ENCODE peak calls at places on chromosomes 11 and 22, in five cellular contexts. E is H1, M is DND-41, B is GM23248, I is HepG2. R is an unnamed sample.

GRCh38 chr22:46564084-46564714 is 26.8 kb upstream of the CELSR1 start:
- DNase-seq in E (no peak), M (no peak), B (no peak), I (no peak), R (no peak)

GRCh38 chr11:3735827-3736226 is 61.5 kb downstream of the NUP98 start:
- DNase-seq in E (no peak), M (no peak), B (peak; percentile 23), I (no peak), R (no peak)

GRCh38 chr22:44395116-44396005 is 82.6 kb upstream of the SHISAL1 start:
- DNase-seq in E (no peak), M (no peak), B (no peak), I (no peak), R (no peak)

GRCh38 chr11:131889760-131890620 is 519.6 kb downstream of the NTM start:
- DNase-seq in E (no peak), M (no peak), B (peak; percentile 19), I (no peak), R (no peak)

GRCh38 chr11:121459413-121460041 is 6.8 kb upstream of the SORL1-AS1 start:
- DNase-seq in E (no peak), M (no peak), B (no peak), I (peak; percentile 97), R (no peak)

GRCh38 chr22:44261861-44262595 is 50.7 kb downstream of the SHISAL1 start:
- DNase-seq in E (no peak), M (no peak), B (no peak), I (no peak), R (no peak)

GRCh38 chr22:49768077-49768476 is 59.6 kb downstream of the BRD1 start:
- DNase-seq in E (no peak), M (no peak), B (no peak), I (no peak), R (no peak)

GRCh38 chr22:32308934-32309333 is 48.7 kb upstream of the RFPL3 start:
- DNase-seq in E (no peak), M (no peak), B (no peak), I (no peak), R (no peak)

GRCh38 chr11:10637629-10638028 is 55.9 kb downstream of the IRAG1 start:
- DNase-seq in E (no peak), M (no peak), B (no peak), I (no peak), R (no peak)

GRCh38 chr11:65036931-65037330 is 4.1 kb upstream of the SAC3D1 start:
- DNase-seq in E (no peak), M (no peak), B (no peak), I (no peak), R (no peak)

GRCh38 chr11:117535870-117536411 is 208.3 kb downstream of the CEP164 start:
- DNase-seq in E (no peak), M (no peak), B (no peak), I (no peak), R (no peak)

GRCh38 chr11:27991731-27992130 is 116.2 kb downstream of the KIF18A start:
- DNase-seq in E (no peak), M (no peak), B (peak; percentile 39), I (peak; percentile 33), R (no peak)

GRCh38 chr22:48507595-48508350 is 1319.9 kb downstream of the BRD1 start:
- DNase-seq in E (no peak), M (no peak), B (no peak), I (peak; percentile 10), R (no peak)

GRCh38 chr22:37805878-37806277 is 1.9 kb upstream of the GCAT start:
- DNase-seq in E (no peak), M (no peak), B (peak; percentile 38), I (no peak), R (no peak)

GRCh38 chr11:49995559-49995958 is 13.2 kb upstream of the OR4C12 start:
- DNase-seq in E (no peak), M (peak; percentile 55), B (peak; percentile 86), I (peak; percentile 73), R (peak; percentile 94)

GRCh38 chr11:114668109-114668508 is 10.2 kb upstream of the NXPE2 start:
- DNase-seq in E (no peak), M (no peak), B (no peak), I (no peak), R (no peak)

GRCh38 chr22:29341056-29341848 is 25.8 kb upstream of the RASL10A start:
- DNase-seq in E (no peak), M (no peak), B (no peak), I (no peak), R (no peak)

GRCh38 chr22:48741540-48741939 is 1086.1 kb downstream of the BRD1 start:
- DNase-seq in E (no peak), M (no peak), B (no peak), I (no peak), R (no peak)

GRCh38 chr11:92432515-92432914 is 207.9 kb downstream of the FAT3 start:
- DNase-seq in E (no peak), M (no peak), B (no peak), I (no peak), R (no peak)

GRCh38 chr11:128039140-128040021 is 548.0 kb downstream of the ETS1 start:
- DNase-seq in E (no peak), M (peak; percentile 94), B (peak; percentile 98), I (no peak), R (no peak)

GRCh38 chr22:41288245-41288946 is 2.4 kb upstream of the RANGAP1 start:
- DNase-seq in E (no peak), M (no peak), B (peak; percentile 82), I (peak; percentile 92), R (no peak)

GRCh38 chr11:17988465-17988864 is 24.4 kb downstream of the SERGEF start:
- DNase-seq in E (no peak), M (no peak), B (no peak), I (no peak), R (no peak)

GRCh38 chr11:121592708-121593107 is 139.9 kb upstream of the SORL1-AS1 start:
- DNase-seq in E (no peak), M (no peak), B (peak; percentile 20), I (no peak), R (no peak)

GRCh38 chr11:94776351-94777321 is 8.5 kb downstream of the AMOTL1 start:
- DNase-seq in E (no peak), M (no peak), B (peak; percentile 83), I (no peak), R (no peak)

GRCh38 chr22:37054078-37054440 is 2.5 kb downstream of the KCTD17 start:
- DNase-seq in E (no peak), M (no peak), B (no peak), I (no peak), R (no peak)

GRCh38 chr11:12100429-12100828 is 10.0 kb upstream of the MICAL2 start:
- DNase-seq in E (no peak), M (no peak), B (no peak), I (no peak), R (no peak)
- H3K4me2 ChIP-seq in E (no peak overlapping the region), M (no peak overlapping the region), B (no peak overlapping the region), I (no peak overlapping the region), R (no peak overlapping the region)

DNA sequence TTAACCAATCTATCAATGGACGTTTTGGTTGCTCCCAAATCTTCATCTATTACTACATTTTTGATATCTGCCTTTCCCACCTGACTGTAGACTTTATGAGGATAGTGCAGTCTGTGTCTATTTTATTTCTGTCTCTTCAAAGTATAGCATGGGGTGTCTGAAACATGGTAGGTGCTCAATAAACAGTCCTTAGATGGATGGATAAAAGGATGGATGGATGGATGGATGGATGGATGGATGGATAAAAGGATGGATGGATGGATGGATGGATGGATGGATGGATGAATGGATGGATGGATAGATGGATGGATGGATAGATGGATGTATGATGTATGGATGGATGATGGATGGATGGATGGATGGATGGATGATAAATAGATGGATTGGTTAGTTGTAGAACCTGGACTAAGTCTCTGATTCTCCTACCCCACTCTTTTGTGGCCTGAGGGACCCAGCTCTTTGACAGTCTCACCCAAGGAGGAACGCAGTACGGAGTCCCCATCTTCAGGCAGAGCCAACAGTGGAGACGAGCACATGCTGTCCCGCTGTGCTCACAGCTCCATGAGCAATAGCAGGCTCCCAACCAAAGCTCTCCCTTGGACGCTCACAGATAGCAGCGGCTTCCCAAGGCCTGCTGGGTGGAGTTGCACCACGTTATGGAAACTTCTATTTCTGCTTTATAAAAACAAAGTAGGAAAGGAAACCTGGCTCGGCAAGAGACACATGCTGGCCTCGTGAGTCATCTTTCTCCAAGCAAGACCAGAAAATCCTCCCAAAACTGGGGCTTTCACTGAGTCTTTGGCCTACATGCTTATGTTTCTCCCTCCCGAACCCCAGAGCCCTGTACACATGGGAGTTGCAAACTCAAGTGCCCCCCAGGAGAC is 448.0 kb downstream of the MIAT start:
- DNase-seq in E (no peak), M (no peak), B (peak; percentile 97), I (no peak), R (no peak)
- H3K4me2 ChIP-seq in E (no peak overlapping the region), M (no peak overlapping the region), B (peak overlapping the region; percentile 17), I (no peak overlapping the region), R (no peak overlapping the region)

DNA sequence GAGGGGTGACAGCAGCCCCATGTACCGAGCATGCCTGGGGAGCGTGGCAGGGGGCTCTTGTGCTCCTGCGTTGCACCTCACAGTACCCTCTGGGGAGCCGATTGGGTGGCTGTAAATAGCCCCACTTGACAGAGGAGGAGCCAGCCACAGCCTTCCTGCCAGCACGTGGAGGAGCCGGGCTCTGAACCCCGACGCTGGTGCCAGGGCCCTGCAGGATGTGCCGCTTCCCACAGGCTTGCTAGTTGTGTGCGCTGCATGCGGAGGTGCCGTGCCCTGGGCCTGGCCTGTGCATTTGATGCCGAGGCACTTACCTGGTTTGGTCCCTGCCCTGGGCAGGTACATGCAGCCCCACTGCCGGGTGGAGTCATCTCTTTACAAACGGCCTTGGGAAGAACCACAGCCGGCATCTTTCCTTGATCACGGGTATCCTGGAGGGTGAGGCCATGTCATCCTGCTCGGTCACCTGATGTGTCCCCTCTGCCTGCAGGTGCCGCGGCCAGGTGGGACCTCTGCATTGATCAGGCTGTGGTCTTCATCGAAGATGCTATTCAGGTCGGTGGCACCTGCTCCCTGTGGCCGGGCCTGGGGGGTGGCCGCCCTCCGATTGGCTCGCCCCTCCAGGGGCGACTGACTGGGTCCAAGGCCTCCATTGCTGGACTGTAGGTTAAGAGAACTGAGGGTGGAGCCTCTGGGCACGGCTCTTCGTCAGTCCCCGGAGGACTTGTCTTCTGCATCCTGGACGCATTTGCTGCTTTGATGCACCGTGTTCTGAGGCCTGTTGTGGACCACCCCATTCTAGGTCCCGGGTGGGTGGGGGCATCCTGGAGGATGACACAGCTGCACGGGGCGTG is 5.0 kb downstream of the TPCN2 start:
- DNase-seq in E (no peak), M (no peak), B (no peak), I (no peak), R (peak; percentile 92)
- H3K4me2 ChIP-seq in E (no peak overlapping the region), M (no peak overlapping the region), B (no peak overlapping the region), I (no peak overlapping the region), R (peak overlapping the region; percentile 86)

GRCh38 chr11:67071420-67072284 is 15.0 kb downstream of the RHOD start:
- DNase-seq in E (peak; percentile 83), M (peak; percentile 52), B (peak; percentile 63), I (peak; percentile 53), R (peak; percentile 87)

GRCh38 chr11:67076202-67076601 is 19.6 kb downstream of the RHOD start:
- DNase-seq in E (no peak), M (no peak), B (no peak), I (peak; percentile 50), R (no peak)

GRCh38 chr11:67072295-67072694 is 15.6 kb downstream of the RHOD start:
- DNase-seq in E (no peak), M (no peak), B (no peak), I (no peak), R (no peak)

GRCh38 chr11:67079065-67079464 is 22.4 kb downstream of the RHOD start:
- DNase-seq in E (no peak), M (no peak), B (peak; percentile 21), I (no peak), R (no peak)

DNA sequence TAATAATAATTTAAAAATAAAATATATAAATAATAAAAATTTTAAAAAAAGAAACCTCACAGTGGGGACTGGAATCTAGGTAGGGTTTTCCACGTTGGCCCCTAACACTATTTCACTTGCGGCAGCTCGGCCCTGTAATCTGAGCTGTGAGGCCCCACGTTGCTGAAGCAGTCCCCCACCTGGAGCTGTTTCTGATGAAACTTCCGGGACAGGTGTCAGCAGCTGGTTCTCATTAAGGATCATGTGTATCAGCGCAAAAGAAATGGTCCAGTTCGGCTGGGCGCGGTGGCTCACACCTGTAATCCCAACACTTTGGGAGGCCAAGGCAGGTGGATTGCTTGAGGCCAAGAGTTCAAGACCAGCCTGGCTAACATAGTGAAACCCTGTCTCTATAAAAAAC is 17.3 kb downstream of the RHOD start:
- DNase-seq in E (no peak), M (no peak), B (no peak), I (no peak), R (no peak)
- H3K4me2 ChIP-seq in E (no peak overlapping the region), M (no peak overlapping the region), B (no peak overlapping the region), I (no peak overlapping the region), R (no peak overlapping the region)

R was measured in Karpas-422.